ENCODE peak calls at places on chromosomes 1 and 21, in six cellular contexts. O is OCI-LY7; W is heart left ventricle; L is right cardiac atrium; X is CD4-positive, alpha-beta memory T cell; Q is AG04450. V is an unnamed sample.

GRCh38 chr1:29256979-29257804 is 20.9 kb downstream of the PTPRU start:
- DNase-seq in O (no peak), W (no peak), L (peak), X (no peak), Q (no peak), V (no peak)

GRCh38 chr1:54869173-54869851 is 17.7 kb downstream of the DHCR24 start:
- DNase-seq in O (no peak), W (no peak), L (no peak), X (no peak), Q (no peak), V (no peak)

GRCh38 chr1:100622037-100622436 is 84.1 kb downstream of the GPR88 start:
- DNase-seq in O (no peak), W (no peak), L (no peak), X (no peak), Q (peak), V (no peak)

GRCh38 chr1:202105571-202106339 is 17.0 kb upstream of the GPR37L1 start:
- DNase-seq in O (no peak), W (no peak), L (peak), X (no peak), Q (no peak), V (no peak)

GRCh38 chr1:104699433-104699832 is 949.7 kb downstream of the AMY1C start:
- DNase-seq in O (no peak), W (no peak), L (no peak), X (no peak), Q (no peak), V (no peak)

GRCh38 chr1:24805534-24806301 is 60.5 kb downstream of the CLIC4 start:
- DNase-seq in O (no peak), W (no peak), L (no peak), X (no peak), Q (peak), V (no peak)

GRCh38 chr21:39311164-39311563 is 2.3 kb downstream of the BRWD1 start:
- DNase-seq in O (no peak), W (no peak), L (no peak), X (no peak), Q (no peak), V (no peak)

GRCh38 chr1:218878369-218878768 is 295.3 kb upstream of the LYPLAL1 start:
- DNase-seq in O (no peak), W (no peak), L (no peak), X (no peak), Q (no peak), V (no peak)

GRCh38 chr1:227946624-227947424 is 908 bp downstream of the WNT9A start:
- DNase-seq in O (no peak), W (peak), L (peak), X (peak), Q (no peak), V (peak)

GRCh38 chr1:109466440-109467300 is at the start of gene SYPL2:
- DNase-seq in O (no peak), W (peak), L (peak), X (no peak), Q (no peak), V (no peak)

GRCh38 chr21:41045534-41046268 is 122.3 kb upstream of the BACE2 start:
- DNase-seq in O (no peak), W (no peak), L (no peak), X (no peak), Q (no peak), V (no peak)

GRCh38 chr1:118928739-118929554 is 59.2 kb downstream of the TBX15 start:
- DNase-seq in O (peak), W (no peak), L (no peak), X (no peak), Q (no peak), V (peak)

GRCh38 chr21:35232545-35233176 is 183.6 kb upstream of the RUNX1 start:
- DNase-seq in O (no peak), W (no peak), L (no peak), X (no peak), Q (no peak), V (no peak)

GRCh38 chr1:153441238-153441755 is 19.2 kb downstream of the S100A7 start:
- DNase-seq in O (no peak), W (no peak), L (no peak), X (no peak), Q (no peak), V (peak)

GRCh38 chr21:14523234-14523633 is 22.9 kb downstream of the SAMSN1 start:
- DNase-seq in O (no peak), W (no peak), L (no peak), X (no peak), Q (no peak), V (peak)

DNA sequence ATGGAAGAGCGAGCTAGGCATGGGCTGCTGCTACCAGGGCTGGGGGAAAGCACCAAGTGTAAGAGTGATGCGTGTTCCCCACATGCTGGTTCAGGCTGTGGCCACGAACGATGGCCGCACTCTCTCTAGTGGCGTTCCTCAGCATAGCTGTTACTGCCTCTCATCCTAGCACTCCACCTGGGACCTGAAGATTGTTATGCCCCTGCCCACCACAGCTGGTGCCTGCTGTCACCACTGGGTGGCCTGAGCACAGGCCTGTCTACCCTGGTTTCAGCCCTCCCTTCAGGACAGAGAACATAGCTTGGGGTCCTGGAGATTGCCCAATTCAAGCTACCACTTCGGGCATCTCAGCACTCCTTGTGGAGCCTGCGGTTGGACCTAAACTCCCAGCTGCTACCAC is 80.1 kb upstream of the PDC start:
- DNase-seq in O (no peak), W (no peak), L (no peak), X (no peak), Q (no peak), V (no peak)
- H3K4me3 ChIP-seq in O (no peak), W (no peak), L (no peak), X (no peak), Q (no peak), V (no peak)

DNA sequence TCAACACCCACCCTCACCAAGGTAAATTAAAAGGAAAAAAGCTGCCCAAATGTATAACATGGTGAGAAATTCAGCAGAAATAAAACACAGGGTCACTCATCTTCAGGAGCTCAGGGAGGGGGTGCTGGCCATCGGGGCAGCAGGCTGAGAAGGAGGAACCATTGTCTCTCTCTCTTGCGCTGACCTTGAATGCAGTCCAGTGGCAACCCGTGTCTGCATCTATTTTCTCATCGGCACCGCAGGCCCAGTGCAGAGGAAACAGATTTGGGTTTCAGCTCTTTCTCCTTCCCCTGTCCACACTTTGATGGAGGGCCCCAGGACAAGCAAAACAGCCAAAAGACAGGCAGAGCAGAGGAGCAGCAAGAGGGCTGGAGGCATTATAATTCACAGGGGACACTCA is 18.8 kb downstream of the MKNK1 start:
- DNase-seq in O (no peak), W (no peak), L (no peak), X (no peak), Q (no peak), V (no peak)
- H3K4me3 ChIP-seq in O (no peak), W (no peak), L (no peak), X (no peak), Q (no peak), V (no peak)

GRCh38 chr1:56374026-56374974 is 205.1 kb downstream of the PLPP3 start:
- DNase-seq in O (no peak), W (peak), L (peak), X (no peak), Q (no peak), V (no peak)

GRCh38 chr1:56376188-56376984 is 203.0 kb downstream of the PLPP3 start:
- DNase-seq in O (no peak), W (peak), L (peak), X (no peak), Q (no peak), V (no peak)

GRCh38 chr1:56375184-56375837 is 204.1 kb downstream of the PLPP3 start:
- DNase-seq in O (no peak), W (no peak), L (no peak), X (no peak), Q (no peak), V (no peak)

GRCh38 chr1:56370513-56370912 is 208.8 kb downstream of the PLPP3 start:
- DNase-seq in O (no peak), W (no peak), L (no peak), X (no peak), Q (no peak), V (no peak)
- H3K4me3 ChIP-seq in O (no peak), W (no peak), L (no peak), X (no peak), Q (no peak), V (no peak)

GRCh38 chr1:167714098-167714850 is 7.5 kb upstream of the MPZL1 start:
- DNase-seq in O (peak), W (peak), L (peak), X (peak), Q (peak), V (peak)

GRCh38 chr1:167713330-167714081 is 8.3 kb upstream of the MPZL1 start:
- DNase-seq in O (peak), W (no peak), L (peak), X (peak), Q (no peak), V (peak)

GRCh38 chr1:167717351-167717750 is 4.4 kb upstream of the MPZL1 start:
- DNase-seq in O (no peak), W (no peak), L (no peak), X (no peak), Q (no peak), V (no peak)

GRCh38 chr1:167715653-167716302 is 6.0 kb upstream of the MPZL1 start:
- DNase-seq in O (no peak), W (no peak), L (no peak), X (no peak), Q (no peak), V (no peak)

GRCh38 chr1:167714851-167715652 is 6.7 kb upstream of the MPZL1 start:
- DNase-seq in O (peak), W (peak), L (peak), X (peak), Q (peak), V (peak)
- H3K4me3 ChIP-seq in O (peak), W (peak), L (peak), X (peak), Q (peak), V (peak)

V was measured in MM.1S.